ENCODE peak calls at places on chromosome 22, in seven cellular contexts. One of them, this sample, is unnamed.

GRCh38 chr22:34997921-34998320 is 68.0 kb upstream of the ISX start:
- DNase-seq in tibial artery: no peak
- DNase-seq in A549: no peak
- DNase-seq in fibroblast of lung: no peak
- DNase-seq in CD8-positive, alpha-beta T cell: no peak
- DNase-seq in transverse colon: no peak
- DNase-seq in pancreas: no peak
- DNase-seq in this sample: no peak

GRCh38 chr22:42906605-42907338 is 49.7 kb upstream of the ARFGAP3 start:
- DNase-seq in tibial artery: peak; percentile 71
- DNase-seq in A549: no peak
- DNase-seq in fibroblast of lung: no peak
- DNase-seq in CD8-positive, alpha-beta T cell: no peak
- DNase-seq in transverse colon: no peak
- DNase-seq in pancreas: no peak
- DNase-seq in this sample: no peak

GRCh38 chr22:50581950-50582561 is 593 bp downstream of the CHKB start:
- DNase-seq in tibial artery: no peak
- DNase-seq in A549: no peak
- DNase-seq in fibroblast of lung: peak; percentile 13
- DNase-seq in CD8-positive, alpha-beta T cell: no peak
- DNase-seq in transverse colon: peak; percentile 41
- DNase-seq in pancreas: peak; percentile 81
- DNase-seq in this sample: no peak

GRCh38 chr22:45207981-45208664 is 32.6 kb downstream of the KIAA0930 start:
- DNase-seq in tibial artery: no peak
- DNase-seq in A549: no peak
- DNase-seq in fibroblast of lung: peak; percentile 79
- DNase-seq in CD8-positive, alpha-beta T cell: no peak
- DNase-seq in transverse colon: no peak
- DNase-seq in pancreas: peak; percentile 62
- DNase-seq in this sample: peak; percentile 53

GRCh38 chr22:29204617-29205183 is 996 bp upstream of the EMID1 start:
- DNase-seq in tibial artery: no peak
- DNase-seq in A549: no peak
- DNase-seq in fibroblast of lung: no peak
- DNase-seq in CD8-positive, alpha-beta T cell: no peak
- DNase-seq in transverse colon: no peak
- DNase-seq in pancreas: peak; percentile 30
- DNase-seq in this sample: no peak

GRCh38 chr22:43101306-43101705 is 9.2 kb upstream of the BIK start:
- DNase-seq in tibial artery: no peak
- DNase-seq in A549: no peak
- DNase-seq in fibroblast of lung: no peak
- DNase-seq in CD8-positive, alpha-beta T cell: no peak
- DNase-seq in transverse colon: no peak
- DNase-seq in pancreas: no peak
- DNase-seq in this sample: no peak

GRCh38 chr22:43270314-43270908 is 72.8 kb downstream of the SCUBE1 start:
- DNase-seq in tibial artery: no peak
- DNase-seq in A549: peak; percentile 50
- DNase-seq in fibroblast of lung: no peak
- DNase-seq in CD8-positive, alpha-beta T cell: no peak
- DNase-seq in transverse colon: peak; percentile 56
- DNase-seq in pancreas: no peak
- DNase-seq in this sample: no peak

GRCh38 chr22:20027966-20028854 is 7.3 kb downstream of the TANGO2 start:
- DNase-seq in tibial artery: no peak
- DNase-seq in A549: peak; percentile 15
- DNase-seq in fibroblast of lung: no peak
- DNase-seq in CD8-positive, alpha-beta T cell: no peak
- DNase-seq in transverse colon: no peak
- DNase-seq in pancreas: no peak
- DNase-seq in this sample: no peak

GRCh38 chr22:38258895-38259294 is 13.9 kb downstream of the TMEM184B start:
- DNase-seq in tibial artery: no peak
- DNase-seq in A549: no peak
- DNase-seq in fibroblast of lung: no peak
- DNase-seq in CD8-positive, alpha-beta T cell: no peak
- DNase-seq in transverse colon: no peak
- DNase-seq in pancreas: no peak
- DNase-seq in this sample: no peak

GRCh38 chr22:19875531-19876313 is 21.0 kb upstream of the GNB1L start:
- DNase-seq in tibial artery: peak; percentile 21
- DNase-seq in A549: no peak
- DNase-seq in fibroblast of lung: no peak
- DNase-seq in CD8-positive, alpha-beta T cell: no peak
- DNase-seq in transverse colon: no peak
- DNase-seq in pancreas: peak; percentile 62
- DNase-seq in this sample: no peak

GRCh38 chr22:33105501-33105911 is 47.3 kb upstream of the SYN3 start:
- DNase-seq in tibial artery: no peak
- DNase-seq in A549: no peak
- DNase-seq in fibroblast of lung: peak; percentile 6
- DNase-seq in CD8-positive, alpha-beta T cell: no peak
- DNase-seq in transverse colon: no peak
- DNase-seq in pancreas: no peak
- DNase-seq in this sample: no peak

GRCh38 chr22:17806437-17806836 is 32.2 kb upstream of the BID start:
- DNase-seq in tibial artery: no peak
- DNase-seq in A549: no peak
- DNase-seq in fibroblast of lung: no peak
- DNase-seq in CD8-positive, alpha-beta T cell: no peak
- DNase-seq in transverse colon: no peak
- DNase-seq in pancreas: no peak
- DNase-seq in this sample: no peak

GRCh38 chr22:34036936-34037335 is 116.7 kb upstream of the LARGE1 start:
- DNase-seq in tibial artery: no peak
- DNase-seq in A549: no peak
- DNase-seq in fibroblast of lung: no peak
- DNase-seq in CD8-positive, alpha-beta T cell: no peak
- DNase-seq in transverse colon: no peak
- DNase-seq in pancreas: no peak
- DNase-seq in this sample: no peak

GRCh38 chr22:36546932-36547331 is 18.0 kb upstream of the EIF3D start:
- DNase-seq in tibial artery: no peak
- DNase-seq in A549: peak; percentile 76
- DNase-seq in fibroblast of lung: peak; percentile 91
- DNase-seq in CD8-positive, alpha-beta T cell: no peak
- DNase-seq in transverse colon: no peak
- DNase-seq in pancreas: no peak
- DNase-seq in this sample: no peak

GRCh38 chr22:26610983-26611382 is 6.8 kb downstream of the CRYBB1 start:
- DNase-seq in tibial artery: no peak
- DNase-seq in A549: peak; percentile 9
- DNase-seq in fibroblast of lung: peak; percentile 60
- DNase-seq in CD8-positive, alpha-beta T cell: no peak
- DNase-seq in transverse colon: no peak
- DNase-seq in pancreas: no peak
- DNase-seq in this sample: no peak

GRCh38 chr22:25759825-25760231 is 17.8 kb downstream of the MYO18B start:
- DNase-seq in tibial artery: peak; percentile 26
- DNase-seq in A549: peak; percentile 84
- DNase-seq in fibroblast of lung: peak; percentile 99
- DNase-seq in CD8-positive, alpha-beta T cell: no peak
- DNase-seq in transverse colon: no peak
- DNase-seq in pancreas: no peak
- DNase-seq in this sample: no peak

GRCh38 chr22:23084453-23085350 is 14.4 kb downstream of the GNAZ start:
- DNase-seq in tibial artery: no peak
- DNase-seq in A549: no peak
- DNase-seq in fibroblast of lung: no peak
- DNase-seq in CD8-positive, alpha-beta T cell: no peak
- DNase-seq in transverse colon: no peak
- DNase-seq in pancreas: no peak
- DNase-seq in this sample: no peak

GRCh38 chr22:24271406-24271760 is 752 bp downstream of the SPECC1L start:
- DNase-seq in tibial artery: peak; percentile 64
- DNase-seq in A549: peak; percentile 6
- DNase-seq in fibroblast of lung: peak; percentile 38
- DNase-seq in CD8-positive, alpha-beta T cell: no peak
- DNase-seq in transverse colon: no peak
- DNase-seq in pancreas: no peak
- DNase-seq in this sample: no peak

GRCh38 chr22:19554834-19555404 is 30.7 kb upstream of the CLDN5 start:
- DNase-seq in tibial artery: no peak
- DNase-seq in A549: peak; percentile 59
- DNase-seq in fibroblast of lung: peak; percentile 10
- DNase-seq in CD8-positive, alpha-beta T cell: no peak
- DNase-seq in transverse colon: no peak
- DNase-seq in pancreas: no peak
- DNase-seq in this sample: no peak

GRCh38 chr22:42863349-42863911 is 6.4 kb upstream of the ARFGAP3 start:
- DNase-seq in tibial artery: no peak
- DNase-seq in A549: peak; percentile 39
- DNase-seq in fibroblast of lung: peak; percentile 98
- DNase-seq in CD8-positive, alpha-beta T cell: no peak
- DNase-seq in transverse colon: no peak
- DNase-seq in pancreas: no peak
- DNase-seq in this sample: no peak

GRCh38 chr22:28358244-28358777 is 321.3 kb downstream of the TTC28 start:
- DNase-seq in tibial artery: no peak
- DNase-seq in A549: no peak
- DNase-seq in fibroblast of lung: no peak
- DNase-seq in CD8-positive, alpha-beta T cell: no peak
- DNase-seq in transverse colon: no peak
- DNase-seq in pancreas: no peak
- DNase-seq in this sample: no peak

GRCh38 chr22:23678133-23678532 is 12.7 kb upstream of the RGL4 start:
- DNase-seq in tibial artery: peak; percentile 2
- DNase-seq in A549: no peak
- DNase-seq in fibroblast of lung: no peak
- DNase-seq in CD8-positive, alpha-beta T cell: no peak
- DNase-seq in transverse colon: no peak
- DNase-seq in pancreas: no peak
- DNase-seq in this sample: no peak

GRCh38 chr22:19064354-19065054 is 57.7 kb downstream of the DGCR2 start:
- DNase-seq in tibial artery: no peak
- DNase-seq in A549: no peak
- DNase-seq in fibroblast of lung: no peak
- DNase-seq in CD8-positive, alpha-beta T cell: no peak
- DNase-seq in transverse colon: no peak
- DNase-seq in pancreas: no peak
- DNase-seq in this sample: no peak

GRCh38 chr22:41408665-41409064 is 26.9 kb downstream of the TEF start:
- DNase-seq in tibial artery: no peak
- DNase-seq in A549: no peak
- DNase-seq in fibroblast of lung: no peak
- DNase-seq in CD8-positive, alpha-beta T cell: no peak
- DNase-seq in transverse colon: no peak
- DNase-seq in pancreas: no peak
- DNase-seq in this sample: no peak
- H3K4me1 ChIP-seq in tibial artery: peaks cover 44% of the 10 kb centered on the region
- H3K4me1 ChIP-seq in A549: peaks cover 7% of the 10 kb centered on the region
- H3K4me1 ChIP-seq in fibroblast of lung: peaks cover 3% of the 10 kb centered on the region
- H3K4me1 ChIP-seq in CD8-positive, alpha-beta T cell: peaks cover 34% of the 10 kb centered on the region
- H3K4me1 ChIP-seq in transverse colon: peaks cover 27% of the 10 kb centered on the region
- H3K4me1 ChIP-seq in pancreas: peaks cover 10% of the 10 kb centered on the region
- H3K4me1 ChIP-seq in this sample: peaks cover 31% of the 10 kb centered on the region

DNA sequence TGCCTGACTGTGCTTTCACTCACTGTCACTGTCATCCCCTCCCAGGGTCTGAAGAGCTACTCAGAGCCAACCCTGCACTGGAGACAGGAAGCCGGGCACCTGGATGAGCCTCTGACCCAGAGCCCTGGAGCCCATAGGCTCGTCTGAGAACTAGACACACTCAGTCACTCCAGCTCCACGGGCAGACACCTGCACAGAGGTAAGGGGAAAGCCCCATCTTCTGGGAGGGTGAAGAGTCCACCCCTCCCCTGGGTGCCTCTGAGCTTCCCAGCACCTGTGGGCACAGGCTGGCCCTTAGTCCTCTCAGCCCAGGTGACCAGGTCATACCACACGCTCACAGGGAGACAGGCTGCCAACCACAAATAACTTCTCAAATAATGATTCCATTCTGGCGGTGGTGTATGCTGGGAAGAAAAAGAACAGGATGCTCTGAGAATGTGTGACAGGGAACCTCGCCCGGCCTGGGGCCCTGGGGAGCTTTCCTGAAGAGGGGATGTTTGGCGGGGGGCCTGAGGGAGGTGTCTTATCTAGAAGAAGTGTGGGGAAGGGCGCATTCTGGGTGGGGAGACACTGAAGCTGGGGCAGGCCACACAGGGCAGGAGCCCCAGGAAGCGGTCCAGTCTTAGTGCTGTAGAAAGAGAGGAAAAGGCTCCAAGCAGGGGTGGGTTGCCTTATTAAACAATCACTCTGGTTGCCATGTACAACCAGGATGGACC is 5.3 kb downstream of the CCDC157 start:
- DNase-seq in tibial artery: no peak
- DNase-seq in A549: no peak
- DNase-seq in fibroblast of lung: no peak
- DNase-seq in CD8-positive, alpha-beta T cell: no peak
- DNase-seq in transverse colon: no peak
- DNase-seq in pancreas: no peak
- DNase-seq in this sample: no peak
- H3K4me3 ChIP-seq in tibial artery: no peak overlapping the region
- H3K4me3 ChIP-seq in A549: no peak overlapping the region
- H3K4me3 ChIP-seq in fibroblast of lung: no peak overlapping the region
- H3K4me3 ChIP-seq in CD8-positive, alpha-beta T cell: no peak overlapping the region
- H3K4me3 ChIP-seq in transverse colon: no peak overlapping the region
- H3K4me3 ChIP-seq in pancreas: no peak overlapping the region
- H3K4me3 ChIP-seq in this sample: no peak overlapping the region

GRCh38 chr22:39522567-39523300 is 2.4 kb downstream of the ATF4 start:
- DNase-seq in tibial artery: no peak
- DNase-seq in A549: peak; percentile 41
- DNase-seq in fibroblast of lung: peak; percentile 67
- DNase-seq in CD8-positive, alpha-beta T cell: no peak
- DNase-seq in transverse colon: peak; percentile 69
- DNase-seq in pancreas: peak; percentile 52
- DNase-seq in this sample: peak; percentile 82

GRCh38 chr22:39525658-39525975 is 5.3 kb downstream of the ATF4 start:
- DNase-seq in tibial artery: no peak
- DNase-seq in A549: no peak
- DNase-seq in fibroblast of lung: no peak
- DNase-seq in CD8-positive, alpha-beta T cell: no peak
- DNase-seq in transverse colon: no peak
- DNase-seq in pancreas: no peak
- DNase-seq in this sample: no peak

GRCh38 chr22:39524753-39525657 is 4.6 kb downstream of the ATF4 start:
- DNase-seq in tibial artery: no peak
- DNase-seq in A549: no peak
- DNase-seq in fibroblast of lung: no peak
- DNase-seq in CD8-positive, alpha-beta T cell: no peak
- DNase-seq in transverse colon: no peak
- DNase-seq in pancreas: no peak
- DNase-seq in this sample: no peak

GRCh38 chr22:39526736-39527171 is 5.8 kb downstream of the RPS19BP1 start:
- DNase-seq in tibial artery: no peak
- DNase-seq in A549: no peak
- DNase-seq in fibroblast of lung: no peak
- DNase-seq in CD8-positive, alpha-beta T cell: no peak
- DNase-seq in transverse colon: no peak
- DNase-seq in pancreas: peak; percentile 61
- DNase-seq in this sample: no peak

GRCh38 chr22:39524089-39524752 is 3.9 kb downstream of the ATF4 start:
- DNase-seq in tibial artery: no peak
- DNase-seq in A549: no peak
- DNase-seq in fibroblast of lung: no peak
- DNase-seq in CD8-positive, alpha-beta T cell: no peak
- DNase-seq in transverse colon: no peak
- DNase-seq in pancreas: no peak
- DNase-seq in this sample: no peak
- H3K27ac ChIP-seq in tibial artery: peak overlapping the region; percentile 5
- H3K27ac ChIP-seq in A549: no peak overlapping the region
- H3K27ac ChIP-seq in fibroblast of lung: no peak overlapping the region
- H3K27ac ChIP-seq in CD8-positive, alpha-beta T cell: no peak overlapping the region
- H3K27ac ChIP-seq in transverse colon: peak overlapping the region; percentile 100
- H3K27ac ChIP-seq in pancreas: no peak overlapping the region
- H3K27ac ChIP-seq in this sample: peak overlapping the region; percentile 100

GRCh38 chr22:49380095-49380827 is 447.4 kb downstream of the BRD1 start:
- DNase-seq in tibial artery: no peak
- DNase-seq in A549: no peak
- DNase-seq in fibroblast of lung: no peak
- DNase-seq in CD8-positive, alpha-beta T cell: no peak
- DNase-seq in transverse colon: no peak
- DNase-seq in pancreas: no peak
- DNase-seq in this sample: no peak
- H3K4me1 ChIP-seq in tibial artery: no peaks in the 10 kb centered on the region
- H3K4me1 ChIP-seq in A549: no peaks in the 10 kb centered on the region
- H3K4me1 ChIP-seq in fibroblast of lung: no peaks in the 10 kb centered on the region
- H3K4me1 ChIP-seq in CD8-positive, alpha-beta T cell: no peaks in the 10 kb centered on the region
- H3K4me1 ChIP-seq in transverse colon: no peaks in the 10 kb centered on the region
- H3K4me1 ChIP-seq in pancreas: no peaks in the 10 kb centered on the region
- H3K4me1 ChIP-seq in this sample: no peaks in the 10 kb centered on the region

This sample was measured in prostate gland.